ENCODE peak calls at places on chromosomes 13 and 19, in nine cellular contexts. U, N, W, A, E, F, K, T and L are unnamed samples.

GRCh38 chr19:38946229-38947010 is 15.7 kb downstream of the MRPS12 start:
- DNase-seq in E (no peak), F (no peak), A (no peak), W (no peak), T (no peak), K (no peak), U (no peak), N (no peak), L (no peak)

GRCh38 chr19:4452230-4452990 is 5.2 kb downstream of the UBXN6 start:
- DNase-seq in K (no peak), A (no peak), E (no peak), U (no peak), W (no peak), N (no peak), F (no peak), T (no peak), L (no peak)

GRCh38 chr13:79525458-79525857 is 44.5 kb downstream of the NDFIP2 start:
- DNase-seq in F (no peak), K (no peak), N (no peak), U (no peak), E (no peak), W (no peak), T (peak; percentile 37), A (no peak), L (peak; percentile 10)

GRCh38 chr13:77902319-77902963 is 16.2 kb downstream of the EDNRB start:
- DNase-seq in T (no peak), K (no peak), W (no peak), F (no peak), N (no peak), A (no peak), U (no peak), E (no peak), L (no peak)

GRCh38 chr13:30496147-30496546 is 30.4 kb upstream of the HMGB1 start:
- DNase-seq in F (no peak), W (no peak), A (no peak), T (no peak), E (no peak), N (no peak), K (no peak), U (no peak), L (no peak)

GRCh38 chr19:48135411-48135810 is 24.8 kb upstream of the PLA2G4C start:
- DNase-seq in T (no peak), N (no peak), U (no peak), E (peak; percentile 5), K (no peak), W (no peak), A (peak; percentile 14), F (no peak), L (no peak)

GRCh38 chr13:24076636-24077035 is 83.9 kb upstream of the SPATA13 start:
- DNase-seq in E (no peak), N (no peak), U (no peak), K (no peak), A (no peak), F (no peak), W (no peak), T (no peak), L (no peak)

GRCh38 chr19:45812297-45812696 is 2.8 kb downstream of the RSPH6A start:
- DNase-seq in T (no peak), E (no peak), W (no peak), K (no peak), A (no peak), U (no peak), N (no peak), F (no peak), L (no peak)

GRCh38 chr19:34481861-34482379 is 362 bp downstream of the WTIP start:
- DNase-seq in K (peak; percentile 91), N (no peak), W (no peak), T (no peak), E (no peak), U (peak; percentile 56), A (peak; percentile 87), F (no peak), L (no peak)

GRCh38 chr13:51632643-51633357 is 48.5 kb downstream of the WDFY2 start:
- DNase-seq in U (no peak), W (no peak), E (no peak), A (peak; percentile 36), N (no peak), F (no peak), T (peak; percentile 29), K (no peak), L (no peak)

GRCh38 chr19:18682807-18683108 is 722 bp upstream of the CRTC1 start:
- DNase-seq in W (no peak), A (no peak), E (no peak), T (no peak), K (no peak), F (no peak), U (no peak), N (no peak), L (no peak)

GRCh38 chr19:49580264-49581006 is at the start of gene NOSIP:
- DNase-seq in A (peak; percentile 98), W (peak; percentile 84), N (peak; percentile 94), F (peak; percentile 84), U (peak; percentile 98), E (peak; percentile 89), K (peak; percentile 94), T (peak; percentile 94), L (peak; percentile 85)

GRCh38 chr19:10292789-10293636 is 3.3 kb downstream of the ICAM5 start:
- DNase-seq in T (no peak), W (no peak), E (no peak), A (peak; percentile 29), K (no peak), N (no peak), U (no peak), F (no peak), L (no peak)

GRCh38 chr19:55116232-55117062 is 990 bp downstream of the PPP1R12C start:
- DNase-seq in E (peak; percentile 22), U (peak; percentile 68), K (peak; percentile 91), N (peak; percentile 48), T (peak; percentile 47), A (peak; percentile 89), W (peak; percentile 2), F (peak; percentile 7), L (no peak)

GRCh38 chr19:54469496-54469934 is 3.6 kb downstream of the CDC42EP5 start:
- DNase-seq in T (no peak), E (no peak), N (no peak), W (no peak), U (no peak), K (no peak), F (no peak), A (no peak), L (no peak)